ENCODE peak calls at places on chromosomes 5 and 9, in eight cellular contexts. J is brain microvascular endothelial cell; R is K562; F is IMR-90; K is mesendoderm; Z is psoas muscle; W is CD8-positive, alpha-beta T cell; S is tibial artery. N is an unnamed sample.
A peak's percentile ranks its signal among the peaks of the same experiment; 100 is the strongest.

GRCh38 chr5:96509721-96510383 is 76.8 kb upstream of the PCSK1 start:
- DNase-seq in J (peak; percentile 41), R (no peak), F (peak; percentile 97), K (no peak), Z (no peak), W (no peak), S (no peak), N (no peak)

GRCh38 chr9:127446720-127447415 is 4.3 kb downstream of the RPL12 start:
- DNase-seq in J (no peak), R (no peak), F (no peak), K (no peak), Z (no peak), W (no peak), S (no peak), N (no peak)

GRCh38 chr9:100937377-100937776 is 91.2 kb upstream of the PLPPR1 start:
- DNase-seq in J (no peak), R (no peak), F (no peak), K (peak; percentile 6), Z (no peak), W (no peak), S (no peak), N (no peak)

GRCh38 chr5:3200356-3200755 is 395.3 kb upstream of the IRX1 start:
- DNase-seq in J (no peak), R (no peak), F (no peak), K (no peak), Z (no peak), W (no peak), S (no peak), N (no peak)

GRCh38 chr9:82924243-82924605 is 138.7 kb downstream of the RASEF start:
- DNase-seq in J (no peak), R (no peak), F (no peak), K (no peak), Z (no peak), W (no peak), S (no peak), N (no peak)

GRCh38 chr9:71986860-71987259 is 73.6 kb downstream of the C9orf57 start:
- DNase-seq in J (no peak), R (no peak), F (no peak), K (no peak), Z (no peak), W (no peak), S (no peak), N (no peak)

GRCh38 chr9:114500583-114501292 is 4.5 kb downstream of the WHRN start:
- DNase-seq in J (no peak), R (no peak), F (no peak), K (no peak), Z (no peak), W (no peak), S (no peak), N (no peak)

GRCh38 chr9:114460513-114461225 is 44.6 kb downstream of the WHRN start:
- DNase-seq in J (no peak), R (no peak), F (no peak), K (no peak), Z (no peak), W (no peak), S (no peak), N (no peak)

GRCh38 chr9:15936316-15936869 is 383.6 kb downstream of the CCDC171 start:
- DNase-seq in J (peak; percentile 47), R (no peak), F (peak; percentile 40), K (no peak), Z (no peak), W (no peak), S (peak; percentile 18), N (no peak)
- H3K4me3 ChIP-seq in J (no peak overlapping the region), R (no peak overlapping the region), F (no peak overlapping the region), K (no peak overlapping the region), Z (no peak overlapping the region), W (no peak overlapping the region), S (no peak overlapping the region), N (no peak overlapping the region)

GRCh38 chr9:36039121-36039520 is 2.4 kb downstream of the RECK start:
- DNase-seq in J (no peak), R (no peak), F (no peak), K (no peak), Z (no peak), W (no peak), S (no peak), N (no peak)

GRCh38 chr9:36037580-36038169 is 962 bp downstream of the RECK start:
- DNase-seq in J (no peak), R (no peak), F (no peak), K (no peak), Z (no peak), W (no peak), S (no peak), N (no peak)

GRCh38 chr9:36040271-36040925 is 3.7 kb downstream of the RECK start:
- DNase-seq in J (no peak), R (no peak), F (peak; percentile 72), K (no peak), Z (no peak), W (no peak), S (no peak), N (no peak)

GRCh38 chr9:36041491-36041890 is 4.8 kb downstream of the RECK start:
- DNase-seq in J (no peak), R (no peak), F (no peak), K (no peak), Z (no peak), W (no peak), S (no peak), N (no peak)

GRCh38 chr9:36039696-36040095 is 3.0 kb downstream of the RECK start:
- DNase-seq in J (no peak), R (no peak), F (peak; percentile 65), K (no peak), Z (no peak), W (no peak), S (no peak), N (no peak)
- H3K4me3 ChIP-seq in J (no peak overlapping the region), R (no peak overlapping the region), F (peak overlapping the region; percentile 97), K (no peak overlapping the region), Z (no peak overlapping the region), W (no peak overlapping the region), S (no peak overlapping the region), N (no peak overlapping the region)

DNA sequence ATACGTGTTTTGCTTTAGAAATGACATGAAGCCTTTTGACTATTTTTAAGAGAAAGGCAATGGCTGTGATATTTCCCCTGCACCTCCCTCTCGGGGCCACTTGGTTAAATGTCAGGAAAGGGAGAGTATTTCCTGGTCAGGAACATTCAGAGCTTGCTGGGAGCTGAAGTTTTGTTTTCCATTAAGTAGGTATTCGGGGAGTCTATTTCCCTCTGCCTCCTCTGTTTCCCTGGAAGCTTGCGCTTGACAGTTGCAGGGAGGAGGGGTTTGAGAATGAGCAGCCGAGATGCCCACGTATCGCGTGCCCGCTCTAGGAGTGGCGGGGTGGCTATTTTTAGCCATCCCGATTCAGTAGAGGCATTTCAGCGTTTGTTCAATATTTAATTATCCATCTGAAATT is 6.7 kb downstream of the DAB2IP start:
- DNase-seq in J (no peak), R (no peak), F (no peak), K (no peak), Z (peak; percentile 56), W (no peak), S (no peak), N (no peak)
- H3K4me3 ChIP-seq in J (no peak overlapping the region), R (no peak overlapping the region), F (no peak overlapping the region), K (no peak overlapping the region), Z (peak overlapping the region; percentile 34), W (no peak overlapping the region), S (peak overlapping the region; percentile 5), N (no peak overlapping the region)

DNA sequence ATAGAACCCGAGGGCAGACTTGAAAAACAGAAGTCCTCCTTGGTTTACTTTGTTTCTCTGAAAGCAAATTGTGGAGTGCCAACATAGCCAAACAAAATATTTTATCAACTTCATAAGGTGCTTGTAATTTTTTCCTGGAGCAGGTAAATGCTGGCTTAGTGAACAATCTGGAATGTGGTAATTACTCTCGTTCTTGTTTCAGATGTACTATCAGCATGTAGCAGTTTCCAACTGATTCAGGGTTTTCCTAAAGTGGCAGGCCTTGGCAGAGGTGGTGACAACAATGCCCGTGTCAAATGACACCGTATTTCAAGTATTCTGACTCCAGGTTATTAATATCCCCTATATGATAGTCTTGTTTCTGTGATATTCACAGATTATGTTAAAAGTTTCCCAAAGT is 1.2 kb downstream of the C9orf72 start:
- DNase-seq in J (no peak), R (no peak), F (no peak), K (no peak), Z (no peak), W (no peak), S (no peak), N (no peak)
- H3K4me3 ChIP-seq in J (no peak overlapping the region), R (no peak overlapping the region), F (no peak overlapping the region), K (no peak overlapping the region), Z (peak overlapping the region; percentile 88), W (no peak overlapping the region), S (peak overlapping the region; percentile 97), N (peak overlapping the region; percentile 76)

N was measured in ovary.